ENCODE peak calls at places on chromosomes 1 and 21, in four cellular contexts. M, V, Q and H are unnamed samples.

GRCh38 chr1:163796394-163796821 is 474.7 kb downstream of the NUF2 start:
- DNase-seq in M (peak), V (no peak), Q (no peak), H (peak)

GRCh38 chr1:41592451-41593125 is 108.1 kb upstream of the EDN2 start:
- DNase-seq in M (no peak), V (no peak), Q (no peak), H (no peak)

GRCh38 chr1:97913506-97913905 is 7.3 kb downstream of the DPYD start:
- DNase-seq in M (no peak), V (no peak), Q (no peak), H (no peak)

GRCh38 chr21:27246741-27247140 is 279.9 kb upstream of the ADAMTS5 start:
- DNase-seq in M (peak), V (no peak), Q (no peak), H (no peak)

GRCh38 chr1:64969305-64970066 is 3.1 kb upstream of the JAK1 start:
- DNase-seq in M (peak), V (no peak), Q (no peak), H (no peak)

GRCh38 chr1:14693996-14694395 is 95.5 kb downstream of the KAZN start:
- DNase-seq in M (no peak), V (no peak), Q (no peak), H (no peak)

GRCh38 chr21:29258626-29259335 is 39.9 kb upstream of the BACH1 start:
- DNase-seq in M (peak), V (no peak), Q (no peak), H (no peak)

GRCh38 chr1:51679435-51679834 is 62.5 kb downstream of the OSBPL9 start:
- DNase-seq in M (peak), V (no peak), Q (no peak), H (no peak)

GRCh38 chr1:240559781-240560180 is 52.2 kb downstream of the GREM2 start:
- DNase-seq in M (no peak), V (no peak), Q (no peak), H (no peak)

GRCh38 chr1:63651110-63651776 is 58.0 kb downstream of the PGM1 start:
- DNase-seq in M (peak), V (no peak), Q (no peak), H (no peak)

GRCh38 chr1:213499444-213499843 is 448.4 kb downstream of the RPS6KC1 start:
- DNase-seq in M (no peak), V (no peak), Q (no peak), H (no peak)

GRCh38 chr1:240712014-240712731 is 100.2 kb upstream of the GREM2 start:
- DNase-seq in M (peak), V (no peak), Q (no peak), H (no peak)

GRCh38 chr1:213871179-213871578 is 116.6 kb upstream of the PROX1 start:
- DNase-seq in M (no peak), V (no peak), Q (no peak), H (no peak)

GRCh38 chr1:59199734-59200376 is 97.0 kb upstream of the FGGY start:
- DNase-seq in M (no peak), V (no peak), Q (no peak), H (no peak)

GRCh38 chr1:32801096-32801713 is 16.0 kb downstream of the YARS1 start:
- DNase-seq in M (peak), V (no peak), Q (no peak), H (no peak)

GRCh38 chr1:95407146-95407863 is 173.3 kb downstream of the RWDD3 start:
- DNase-seq in M (no peak), V (peak), Q (no peak), H (peak)

GRCh38 chr1:174800221-174800791 is 199.4 kb upstream of the CACYBP start:
- DNase-seq in M (peak), V (no peak), Q (no peak), H (peak)

GRCh38 chr21:32768530-32768929 is 3.0 kb downstream of the PAXBP1 start:
- DNase-seq in M (peak), V (no peak), Q (no peak), H (no peak)

GRCh38 chr1:25134801-25135585 is 97.3 kb downstream of the SYF2 start:
- DNase-seq in M (no peak), V (no peak), Q (no peak), H (no peak)

GRCh38 chr1:71097428-71097827 is 16.6 kb upstream of the ZRANB2 start:
- DNase-seq in M (no peak), V (no peak), Q (no peak), H (no peak)

GRCh38 chr1:29713857-29714256 is 477.5 kb downstream of the PTPRU start:
- DNase-seq in M (peak), V (no peak), Q (no peak), H (no peak)

GRCh38 chr1:220962031-220962751 is 82.9 kb downstream of the HLX start:
- DNase-seq in M (peak), V (no peak), Q (no peak), H (no peak)

GRCh38 chr1:169119405-169119804 is 12.9 kb downstream of the ATP1B1 start:
- DNase-seq in M (peak), V (no peak), Q (no peak), H (no peak)

GRCh38 chr1:208025036-208025435 is 114.1 kb upstream of the CD34 start:
- DNase-seq in M (no peak), V (no peak), Q (no peak), H (no peak)

GRCh38 chr1:206550446-206550845 is 43.1 kb downstream of the RASSF5 start:
- DNase-seq in M (no peak), V (no peak), Q (no peak), H (no peak)

GRCh38 chr1:23394664-23395063 is 25.0 kb upstream of the ZNF436 start:
- DNase-seq in M (peak), V (peak), Q (no peak), H (peak)

GRCh38 chr1:65164633-65165032 is 16.6 kb downstream of the AK4 start:
- DNase-seq in M (no peak), V (no peak), Q (no peak), H (no peak)

GRCh38 chr1:109399326-109399957 is 1.7 kb upstream of the SORT1 start:
- DNase-seq in M (peak), V (no peak), Q (no peak), H (peak)

GRCh38 chr1:236992449-236992848 is 11.8 kb downstream of the MT1HL1 start:
- DNase-seq in M (no peak), V (no peak), Q (no peak), H (no peak)

GRCh38 chr1:236997361-236997760 is 6.9 kb downstream of the MT1HL1 start:
- DNase-seq in M (no peak), V (no peak), Q (no peak), H (no peak)

GRCh38 chr1:236998571-236998970 is 5.7 kb downstream of the MT1HL1 start:
- DNase-seq in M (no peak), V (no peak), Q (no peak), H (no peak)

GRCh38 chr1:236997882-236998281 is 6.4 kb downstream of the MT1HL1 start:
- DNase-seq in M (no peak), V (peak), Q (no peak), H (peak)

DNA sequence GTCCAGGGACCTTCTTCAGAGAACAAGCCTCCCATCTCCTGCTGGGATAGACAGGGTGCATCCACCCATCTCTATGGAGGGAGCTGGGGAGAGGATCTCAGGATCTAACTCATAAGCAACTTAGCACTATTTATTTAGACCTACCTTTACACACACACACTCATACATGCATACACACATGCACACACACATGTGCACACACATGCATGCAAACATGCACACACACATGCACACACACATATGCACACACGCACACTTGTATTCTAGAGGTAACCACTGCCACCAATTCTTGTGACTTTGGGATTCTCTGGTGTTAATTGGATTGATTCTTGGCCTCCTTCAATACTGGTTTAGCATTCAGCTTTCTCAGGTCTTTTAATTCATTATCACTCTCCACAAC is 9.8 kb downstream of the MT1HL1 start:
- DNase-seq in M (no peak), V (no peak), Q (no peak), H (no peak)
- H3K56ac ChIP-seq in M (no peak), V (no peak), Q (no peak), H (no peak)

DNA sequence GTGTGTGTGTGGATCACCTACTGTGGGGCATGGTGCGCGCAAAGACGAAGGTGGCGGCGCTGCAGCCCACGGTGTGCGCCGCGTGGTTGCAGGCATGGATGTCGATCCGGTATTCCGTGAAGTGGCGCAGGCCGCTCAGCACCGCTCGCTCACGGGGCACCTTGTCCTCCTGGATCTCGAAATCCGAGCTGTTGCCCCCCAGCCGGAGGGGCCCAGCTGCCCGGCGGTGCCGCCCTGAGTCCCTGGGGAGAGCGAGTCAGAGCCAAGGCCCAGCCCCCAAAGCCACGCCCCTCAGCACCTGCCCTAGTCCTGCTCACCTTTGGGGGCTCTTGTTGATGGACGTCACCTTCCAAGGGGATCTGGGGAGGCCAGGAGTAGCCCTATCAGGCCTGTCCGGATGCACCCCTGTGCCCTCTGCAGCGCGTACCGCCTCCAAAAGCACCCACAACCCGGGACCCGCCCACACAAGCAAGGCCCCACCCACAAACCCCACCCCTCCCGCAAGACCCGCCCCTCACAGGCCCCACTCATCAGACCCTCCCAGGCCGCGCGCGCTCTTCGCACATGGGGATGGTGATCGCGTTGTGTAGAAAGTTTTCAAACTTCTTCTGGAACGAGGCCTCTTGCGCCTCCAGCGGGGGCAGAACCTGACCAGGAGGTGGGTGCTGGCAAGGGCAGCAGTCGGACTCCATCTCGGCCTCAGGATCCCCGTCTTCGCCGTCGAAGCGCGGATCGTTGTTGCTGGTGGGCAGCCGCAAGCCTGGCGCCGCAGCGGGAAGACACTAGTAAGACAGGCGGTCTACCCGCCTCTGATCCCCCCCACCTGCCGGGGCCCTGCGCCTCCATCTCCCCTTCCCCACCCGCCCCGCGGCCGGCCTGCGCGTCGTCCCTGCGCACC is 13.6 kb downstream of the INSRR start:
- DNase-seq in M (no peak), V (peak), Q (no peak), H (no peak)
- H3K23ac ChIP-seq in M (no peak), V (no peak), Q (no peak), H (no peak)

DNA sequence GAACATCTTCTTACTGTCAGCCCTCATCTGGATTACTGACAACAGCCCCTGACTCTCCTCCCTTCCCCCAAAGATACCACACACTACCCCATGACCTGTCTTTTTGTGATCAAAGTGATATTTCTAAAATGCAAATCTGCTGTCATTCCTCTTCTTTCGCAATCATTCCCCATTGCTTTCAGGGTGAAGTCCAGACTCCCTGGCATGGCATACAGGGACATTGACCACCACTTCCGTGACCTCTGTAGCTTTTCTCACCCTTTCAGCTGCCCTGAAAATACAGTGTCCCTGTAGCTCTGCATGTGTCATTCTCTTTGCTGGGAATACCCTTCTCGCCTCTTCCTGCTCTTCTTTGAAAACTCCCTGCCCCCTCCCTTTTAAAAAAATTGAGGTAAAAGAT is 4.1 kb downstream of the SERINC2 start:
- DNase-seq in M (no peak), V (no peak), Q (no peak), H (no peak)
- H3K56ac ChIP-seq in M (no peak), V (no peak), Q (no peak), H (no peak)

DNA sequence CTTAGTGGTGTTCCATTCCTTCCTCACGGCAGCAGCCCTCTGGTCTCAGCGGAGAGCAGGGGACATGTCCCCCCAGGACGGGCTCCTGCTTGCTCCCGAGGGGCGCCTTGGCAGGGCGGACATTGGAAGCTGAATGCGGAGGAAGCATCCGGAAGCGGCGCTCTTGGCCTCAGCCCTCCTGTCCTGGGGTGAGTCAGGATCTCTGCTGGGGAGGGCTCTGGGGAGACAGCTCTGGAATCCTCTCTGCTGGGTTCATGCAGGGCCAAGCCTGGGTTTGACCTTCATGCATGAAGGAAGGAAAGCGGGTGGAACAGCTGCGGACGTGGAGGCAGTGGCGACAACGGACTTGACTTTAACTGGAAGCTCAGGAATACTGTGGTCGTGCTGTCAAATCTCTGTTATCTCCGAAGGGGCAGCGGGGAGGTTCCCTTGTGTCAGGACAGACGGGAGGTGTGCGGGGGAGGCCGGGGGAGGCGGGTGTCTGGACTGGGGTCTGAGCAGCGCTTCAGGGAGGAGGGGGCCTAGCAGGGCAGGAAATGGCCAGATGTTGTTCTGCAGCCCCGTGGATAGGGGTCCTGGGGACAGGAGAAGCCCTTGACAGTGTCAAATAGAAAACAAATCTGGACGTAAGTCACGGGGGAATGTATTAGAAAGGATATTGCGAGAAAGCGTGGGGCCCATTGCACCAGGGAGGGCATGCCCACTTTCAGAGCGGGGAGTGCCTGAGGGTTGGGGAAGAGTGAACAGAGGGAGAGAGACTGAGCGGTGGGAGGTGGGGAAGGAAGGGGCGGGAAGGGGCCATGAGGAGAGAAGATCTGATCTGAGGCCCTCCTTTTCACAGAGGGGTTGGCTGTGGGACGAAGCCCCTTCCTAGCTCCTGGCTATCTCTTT is 26.6 kb downstream of the CRYAA start:
- DNase-seq in M (no peak), V (peak), Q (no peak), H (no peak)
- H3K23ac ChIP-seq in M (no peak), V (no peak), Q (no peak), H (no peak)